ENCODE peak calls at places on chromosomes 4 and X, in four cellular contexts. D is cardiac fibroblast; R is neural crest cell; L is CD8-positive, alpha-beta T cell. N is an unnamed sample.

GRCh38 chrX:140091276-140091886 is 126.1 kb upstream of the CXorf66 start:
- DNase-seq in L (no peak), D (no peak), R (peak; percentile 48), N (peak; percentile 90)

GRCh38 chr4:185912779-185913178 is 100.8 kb upstream of the SORBS2 start:
- DNase-seq in L (no peak), D (no peak), R (no peak), N (no peak)

GRCh38 chr4:141220655-141221605 is at the start of gene ZNF330:
- DNase-seq in R (peak; percentile 98), D (peak; percentile 95), L (peak; percentile 90), N (peak; percentile 97)

GRCh38 chr4:121784975-121785374 is 16.1 kb upstream of the EXOSC9 start:
- DNase-seq in R (no peak), D (peak; percentile 98), L (no peak), N (no peak)

GRCh38 chr4:105106416-105106815 is 40.3 kb upstream of the TET2 start:
- DNase-seq in D (peak; percentile 24), R (no peak), L (no peak), N (no peak)

GRCh38 chr4:153488006-153488718 is 22.0 kb downstream of the TMEM131L start:
- DNase-seq in R (no peak), L (peak; percentile 71), D (peak; percentile 53), N (no peak)

GRCh38 chrX:127404156-127404555 is 584.6 kb downstream of the PRR32 start:
- DNase-seq in R (no peak), D (no peak), L (no peak), N (no peak)

GRCh38 chrX:68589372-68589753 is 58.1 kb upstream of the STARD8 start:
- DNase-seq in L (no peak), D (no peak), R (no peak), N (no peak)

GRCh38 chr4:98542011-98542410 is 116.4 kb downstream of the TSPAN5 start:
- DNase-seq in R (no peak), L (no peak), D (no peak), N (no peak)

GRCh38 chr4:38687571-38688011 is 23.6 kb downstream of the KLF3 start:
- DNase-seq in L (no peak), R (no peak), D (no peak), N (no peak)

GRCh38 chr4:6771229-6771671 is 11.3 kb upstream of the KIAA0232 start:
- DNase-seq in D (peak; percentile 65), R (no peak), L (no peak), N (no peak)

GRCh38 chr4:121256346-121256745 is 92.2 kb upstream of the TNIP3 start:
- DNase-seq in D (peak; percentile 93), L (peak; percentile 36), R (no peak), N (no peak)

GRCh38 chr4:17142232-17142711 is 243.8 kb upstream of the LDB2 start:
- DNase-seq in D (peak; percentile 92), R (no peak), L (no peak), N (no peak)

GRCh38 chr4:157012781-157013180 is 41.2 kb upstream of the PDGFC start:
- DNase-seq in L (no peak), D (peak; percentile 66), R (no peak), N (no peak)

GRCh38 chrX:30715976-30716375 is 62.8 kb downstream of the GK start:
- DNase-seq in R (no peak), D (no peak), L (no peak), N (no peak)

GRCh38 chrX:32118832-32119231 is 1047.0 kb upstream of the FTHL17 start:
- DNase-seq in D (no peak), R (no peak), L (no peak), N (peak; percentile 74)

GRCh38 chrX:32116047-32116446 is 1044.2 kb upstream of the FTHL17 start:
- DNase-seq in D (peak; percentile 1), R (no peak), L (no peak), N (no peak)
- TF ChIP-seq CTCF in D (no peak), R (no peak), L (no peak), N (peak; percentile 59)

GRCh38 chrX:7943600-7944245 is 16.5 kb upstream of the PNPLA4 start:
- DNase-seq in D (no peak), L (no peak), R (no peak), N (no peak)

GRCh38 chrX:7946960-7947359 is 19.7 kb upstream of the PNPLA4 start:
- DNase-seq in R (no peak), L (no peak), D (no peak), N (no peak)

DNA sequence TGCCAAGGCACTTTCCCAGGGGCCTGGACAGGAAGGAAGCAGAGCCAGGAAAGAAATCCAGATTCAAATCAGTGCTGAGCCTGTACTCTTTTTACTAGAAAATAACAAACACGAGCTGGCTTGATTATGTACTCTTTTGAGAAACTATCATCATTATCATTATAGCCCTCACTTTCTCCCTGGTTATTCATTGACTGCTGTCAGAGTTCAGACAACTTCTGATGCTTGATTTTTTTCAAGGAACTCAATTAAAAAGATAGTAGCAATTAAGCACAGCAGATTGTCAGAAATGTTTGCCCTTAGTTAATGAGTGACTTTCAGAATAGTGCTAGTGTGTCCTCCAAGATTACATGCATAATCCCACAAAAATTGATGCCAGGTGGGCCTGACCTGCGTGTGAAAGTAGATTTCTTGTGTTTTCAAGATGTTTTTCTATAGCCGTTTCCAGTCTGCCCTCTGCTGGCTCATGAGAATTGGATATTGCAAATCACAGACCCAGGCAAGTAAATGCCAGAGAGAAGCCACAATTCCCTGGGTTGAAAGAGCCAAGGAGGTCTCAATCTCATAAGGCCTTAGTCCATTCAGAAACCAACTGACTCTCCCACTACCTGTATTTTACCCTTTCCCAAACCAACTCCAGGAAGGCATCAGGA is 14.3 kb upstream of the PNPLA4 start:
- DNase-seq in L (no peak), D (peak; percentile 22), R (no peak), N (no peak)
- TF ChIP-seq CTCF in L (no peak), D (peak; percentile 15), R (peak; percentile 63), N (peak; percentile 75)

DNA sequence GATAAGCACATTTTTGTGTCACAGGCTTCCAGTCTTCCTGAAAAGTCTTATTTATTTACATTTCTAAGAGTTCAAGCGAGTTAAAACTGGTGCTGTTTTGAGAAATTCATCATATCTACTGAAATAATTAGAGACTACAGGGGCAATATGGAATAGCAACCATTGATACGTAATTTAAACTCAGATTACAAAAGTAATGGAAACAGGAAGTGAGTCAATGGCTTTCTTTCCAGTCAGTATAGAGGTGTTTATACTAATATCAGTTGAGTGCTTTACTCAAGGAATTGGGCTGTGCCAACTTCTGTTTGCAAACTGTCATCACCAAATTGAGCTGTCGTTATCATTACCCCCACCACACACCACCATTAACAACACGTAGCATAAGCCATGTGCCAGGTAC is 222.7 kb downstream of the COL25A1 start:
- DNase-seq in L (no peak), D (no peak), R (no peak), N (no peak)
- TF ChIP-seq CTCF in L (no peak), D (no peak), R (no peak), N (peak; percentile 43)

GRCh38 chr4:107719927-107720722 is at the start of gene PAPSS1:
- DNase-seq in D (peak; percentile 98), L (peak; percentile 96), R (peak; percentile 91), N (peak; percentile 99)
- TF ChIP-seq CTCF in D (no peak), L (no peak), R (no peak), N (no peak)

GRCh38 chr4:2462218-2462991 is 6.5 kb upstream of the RNF4 start:
- DNase-seq in L (peak; percentile 70), R (peak; percentile 63), D (peak; percentile 77), N (no peak)

GRCh38 chr4:2459589-2460349 is 9.1 kb upstream of the RNF4 start:
- DNase-seq in R (no peak), D (no peak), L (no peak), N (no peak)

GRCh38 chr4:2461246-2461960 is 7.5 kb upstream of the RNF4 start:
- DNase-seq in D (no peak), R (no peak), L (no peak), N (no peak)

GRCh38 chr4:2465032-2465431 is 3.9 kb upstream of the RNF4 start:
- DNase-seq in R (no peak), L (no peak), D (no peak), N (no peak)

DNA sequence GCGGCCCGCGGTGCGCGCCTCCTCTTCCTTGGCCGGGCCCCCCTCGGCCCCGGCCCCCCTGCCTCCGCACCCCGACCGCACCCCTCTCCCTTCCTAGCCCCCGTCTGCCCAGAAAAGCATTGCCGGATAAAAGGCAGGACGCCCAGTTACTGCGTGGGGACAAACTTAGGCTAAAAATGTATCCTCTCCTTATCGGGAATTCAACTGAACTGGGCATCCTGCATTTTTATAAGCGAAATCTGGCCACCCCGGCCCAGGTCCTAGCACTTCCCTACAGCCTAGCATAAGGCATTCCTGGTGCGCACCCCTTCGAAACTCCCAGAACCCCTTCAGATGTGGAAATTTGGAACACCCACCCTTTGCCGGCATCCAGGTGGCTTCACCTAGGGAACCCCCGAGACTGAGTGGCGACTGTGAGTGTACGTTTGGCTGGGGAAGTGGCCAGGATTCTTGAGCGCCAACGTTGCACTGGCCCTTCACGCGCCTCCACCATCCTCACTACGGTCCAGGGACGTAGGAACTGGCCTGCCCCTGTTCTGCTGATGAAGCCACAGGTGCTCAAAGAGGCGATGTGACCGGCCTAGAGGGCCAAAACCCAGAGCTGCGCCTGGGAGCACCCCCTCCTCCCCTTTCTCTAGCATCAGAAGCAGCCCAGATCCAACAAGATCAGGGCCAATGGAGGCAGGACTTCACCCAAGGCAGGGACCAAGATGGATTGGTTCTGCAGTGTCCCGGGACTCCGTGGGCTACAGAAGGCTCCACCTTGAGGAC is 5.7 kb upstream of the RNF4 start:
- DNase-seq in R (no peak), L (no peak), D (no peak), N (no peak)
- TF ChIP-seq CTCF in R (no peak), L (no peak), D (no peak), N (peak; percentile 43)

GRCh38 chr4:113534698-113535097 is 226.8 kb downstream of the CAMK2D start:
- DNase-seq in L (no peak), R (no peak), D (peak; percentile 60), N (no peak)
- TF ChIP-seq CTCF in L (no peak), R (no peak), D (no peak), N (no peak)

GRCh38 chr4:65861993-65862392 is 191.7 kb upstream of the EPHA5 start:
- DNase-seq in D (no peak), L (no peak), R (no peak), N (no peak)

GRCh38 chr4:65868096-65868824 is 198.0 kb upstream of the EPHA5 start:
- DNase-seq in R (no peak), D (no peak), L (no peak), N (no peak)

DNA sequence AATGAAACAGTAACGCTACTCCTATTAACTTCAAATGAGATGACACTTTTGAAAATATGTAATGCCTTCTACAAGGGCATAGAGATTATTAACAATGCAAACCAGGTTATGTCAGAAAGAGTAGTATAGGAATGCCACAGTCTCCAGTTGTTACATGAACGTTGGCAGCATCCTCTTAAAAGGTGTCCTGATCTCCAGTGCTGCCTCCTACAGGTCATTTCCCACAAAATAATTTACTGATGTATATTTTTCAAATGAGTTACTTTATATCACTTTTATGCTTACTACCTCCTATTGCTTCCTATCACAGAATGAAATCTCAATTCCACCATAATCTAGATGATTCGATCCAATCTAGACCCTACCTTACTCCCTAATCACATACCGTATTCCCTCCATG is 195.2 kb upstream of the EPHA5 start:
- DNase-seq in L (no peak), D (peak; percentile 29), R (peak; percentile 1), N (no peak)
- TF ChIP-seq CTCF in L (no peak), D (peak; percentile 28), R (peak; percentile 59), N (peak; percentile 69)